ENCODE peak calls at places on chromosomes 6 and 20, in four cellular contexts. V is cardiac muscle cell, O is tibial nerve, L is IMR-90. P is an unnamed sample.

GRCh38 chr6:108365488-108365887 is 70.6 kb downstream of the AFG1L start:
- DNase-seq in V (no peak), O (no peak), L (no peak), P (no peak)

GRCh38 chr6:45609141-45609638 is 231.5 kb upstream of the SUPT3H start:
- DNase-seq in V (no peak), O (peak), L (peak), P (no peak)

GRCh38 chr6:168988801-168989200 is 264.8 kb downstream of the THBS2 start:
- DNase-seq in V (no peak), O (peak), L (peak), P (no peak)

GRCh38 chr6:37990762-37991525 is 171.4 kb downstream of the ZFAND3 start:
- DNase-seq in V (peak), O (no peak), L (peak), P (no peak)

GRCh38 chr6:166688286-166688685 is 61.2 kb upstream of the RPS6KA2 start:
- DNase-seq in V (no peak), O (no peak), L (no peak), P (no peak)

GRCh38 chr20:40966103-40966502 is 62.5 kb upstream of the TOP1 start:
- DNase-seq in V (peak), O (no peak), L (no peak), P (no peak)

GRCh38 chr6:75396005-75396800 is 97.4 kb downstream of the FILIP1 start:
- DNase-seq in V (no peak), O (no peak), L (no peak), P (no peak)

GRCh38 chr6:151109361-151109760 is 130.4 kb upstream of the AKAP12 start:
- DNase-seq in V (no peak), O (no peak), L (peak), P (no peak)

GRCh38 chr6:123462141-123462540 is 174.6 kb downstream of the TRDN start:
- DNase-seq in V (no peak), O (no peak), L (no peak), P (no peak)

GRCh38 chr6:87697581-87698552 is 4.2 kb downstream of the AKIRIN2 start:
- DNase-seq in V (no peak), O (no peak), L (peak), P (no peak)

DNA sequence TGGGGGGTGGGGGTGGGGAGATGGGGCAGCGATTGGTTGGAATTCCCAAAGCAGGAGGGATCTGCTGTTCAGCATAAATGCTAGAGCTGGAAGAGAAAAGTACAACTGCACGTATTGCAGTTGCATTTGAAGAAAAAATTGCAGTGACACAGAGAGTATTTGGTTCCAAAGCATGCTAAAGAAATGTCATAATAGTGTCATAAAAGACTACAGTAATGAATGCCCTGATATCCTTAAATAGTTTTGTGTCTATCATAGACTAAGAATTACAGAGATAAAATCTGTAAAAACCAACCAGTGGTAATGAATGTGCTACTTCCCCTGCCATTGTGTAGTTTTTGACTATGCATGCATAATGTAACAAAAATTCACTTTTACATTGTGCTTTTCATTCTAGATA is 693.6 kb upstream of the SLC35B3 start:
- DNase-seq in V (no peak), O (no peak), L (no peak), P (no peak)
- H3K27ac ChIP-seq in V (no peak), O (no peak), L (no peak), P (no peak)

DNA sequence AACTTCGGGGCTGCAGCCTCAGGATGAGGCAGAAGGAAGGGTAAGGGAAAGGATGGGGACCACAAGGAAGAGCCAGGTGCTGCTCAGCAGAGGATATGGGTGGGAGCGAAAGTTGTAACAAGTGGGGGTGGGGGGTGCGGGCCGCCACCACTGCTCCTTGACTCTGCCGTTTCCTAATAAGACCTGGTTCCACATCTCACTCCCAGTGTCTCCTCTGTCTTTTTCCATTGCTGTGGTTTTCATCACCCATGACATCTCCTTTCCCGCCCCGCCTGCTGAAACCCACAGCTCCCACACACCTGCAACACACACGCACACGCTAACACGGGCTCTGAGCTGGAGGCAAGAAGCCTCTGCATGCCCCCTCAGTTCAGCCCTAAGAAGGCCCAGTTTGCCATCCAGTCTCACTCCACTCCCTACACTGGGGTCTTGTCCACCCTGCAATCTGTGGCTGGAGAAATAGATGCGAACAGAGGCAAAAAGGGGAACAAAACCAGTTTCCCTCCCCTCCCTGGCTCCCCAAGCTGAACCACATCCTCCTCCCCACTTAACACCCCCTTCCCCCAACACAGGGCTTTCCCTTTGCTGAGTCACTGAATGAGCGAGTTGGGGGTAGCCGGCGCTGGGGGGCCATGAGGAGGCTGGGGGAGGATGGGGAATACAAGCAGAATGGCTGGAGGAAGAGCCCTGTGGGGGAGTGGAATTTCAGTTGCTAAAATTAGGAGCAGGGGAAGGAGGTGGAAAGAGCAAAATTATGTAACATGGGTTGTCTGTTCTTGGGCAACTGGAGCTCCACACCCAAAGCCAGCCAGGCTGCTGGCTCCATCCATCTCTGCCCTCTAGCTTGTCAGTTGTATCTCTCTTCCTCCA is 11.5 kb downstream of the NFKBIL1 start:
- DNase-seq in V (no peak), O (peak), L (no peak), P (no peak)
- H3K27ac ChIP-seq in V (no peak), O (no peak), L (peak), P (peak)

GRCh38 chr20:50258790-50259483 is 68.3 kb downstream of the CEBPB start:
- DNase-seq in V (no peak), O (no peak), L (no peak), P (no peak)

GRCh38 chr20:50260480-50261221 is 70.0 kb downstream of the CEBPB start:
- DNase-seq in V (no peak), O (no peak), L (no peak), P (no peak)

GRCh38 chr20:50256577-50256976 is 65.9 kb downstream of the CEBPB start:
- DNase-seq in V (no peak), O (no peak), L (peak), P (no peak)

GRCh38 chr20:50257860-50258259 is 67.2 kb downstream of the CEBPB start:
- DNase-seq in V (no peak), O (no peak), L (no peak), P (no peak)

GRCh38 chr20:50259705-50260479 is 69.3 kb downstream of the CEBPB start:
- DNase-seq in V (no peak), O (peak), L (no peak), P (no peak)
- H3K27ac ChIP-seq in V (no peak), O (no peak), L (no peak), P (no peak)

GRCh38 chr20:64045346-64046011 is 4.0 kb downstream of the SOX18 start:
- DNase-seq in V (no peak), O (no peak), L (no peak), P (no peak)

GRCh38 chr20:64049060-64049886 is at the start of gene SOX18:
- DNase-seq in V (peak), O (no peak), L (peak), P (no peak)

GRCh38 chr20:64048402-64049044 is 916 bp downstream of the SOX18 start:
- DNase-seq in V (peak), O (no peak), L (no peak), P (no peak)

GRCh38 chr20:64047968-64048401 is 1.5 kb downstream of the SOX18 start:
- DNase-seq in V (no peak), O (no peak), L (no peak), P (no peak)

GRCh38 chr20:64047046-64047389 is 2.4 kb downstream of the SOX18 start:
- DNase-seq in V (no peak), O (no peak), L (no peak), P (no peak)
- H3K27ac ChIP-seq in V (no peak), O (no peak), L (no peak), P (no peak)

GRCh38 chr20:25054133-25054820 is 3.7 kb downstream of the ACSS1 start:
- DNase-seq in V (no peak), O (no peak), L (no peak), P (no peak)

GRCh38 chr20:25052255-25053206 is 5.4 kb downstream of the ACSS1 start:
- DNase-seq in V (no peak), O (no peak), L (no peak), P (no peak)

GRCh38 chr20:25051386-25052155 is 6.4 kb downstream of the ACSS1 start:
- DNase-seq in V (no peak), O (no peak), L (no peak), P (no peak)

GRCh38 chr20:25054995-25055629 is 2.8 kb downstream of the ACSS1 start:
- DNase-seq in V (no peak), O (no peak), L (peak), P (no peak)

GRCh38 chr20:25053207-25054132 is 4.5 kb downstream of the ACSS1 start:
- DNase-seq in V (no peak), O (peak), L (peak), P (no peak)
- H3K27ac ChIP-seq in V (no peak), O (peak), L (peak), P (peak)

GRCh38 chr6:5764401-5764955 is 242.2 kb downstream of the NRN1 start:
- DNase-seq in V (no peak), O (peak), L (peak), P (no peak)
- H3K27ac ChIP-seq in V (no peak), O (no peak), L (no peak), P (no peak)